ENCODE peak calls at places on chromosomes 7 and 10, in five cellular contexts. One of them, this sample, is unnamed.
A peak's percentile ranks its signal among the peaks of the same experiment; 100 is the strongest.

GRCh38 chr7:23955145-23955544 is 245.1 kb downstream of the STK31 start:
- DNase-seq in lung: no peak
- DNase-seq in SJSA1: no peak
- DNase-seq in prostate gland: no peak
- DNase-seq in ovary: no peak
- DNase-seq in this sample: no peak

GRCh38 chr10:33352631-33353030 is 18.2 kb upstream of the NRP1 start:
- DNase-seq in SJSA1: no peak
- DNase-seq in ovary: no peak
- DNase-seq in lung: no peak
- DNase-seq in prostate gland: no peak
- DNase-seq in this sample: no peak

GRCh38 chr7:86846494-86847190 is 202.9 kb downstream of the GRM3 start:
- DNase-seq in lung: peak; percentile 81
- DNase-seq in SJSA1: no peak
- DNase-seq in ovary: no peak
- DNase-seq in prostate gland: no peak
- DNase-seq in this sample: no peak

GRCh38 chr10:103663802-103664201 is 170.3 kb downstream of the NEURL1 start:
- DNase-seq in ovary: no peak
- DNase-seq in SJSA1: no peak
- DNase-seq in lung: no peak
- DNase-seq in prostate gland: peak; percentile 63
- DNase-seq in this sample: no peak

GRCh38 chr7:3592438-3593134 is 291.5 kb downstream of the SDK1 start:
- DNase-seq in SJSA1: no peak
- DNase-seq in lung: no peak
- DNase-seq in prostate gland: no peak
- DNase-seq in ovary: no peak
- DNase-seq in this sample: no peak

GRCh38 chr7:74479066-74479781 is 25.5 kb downstream of the GTF2IRD1 start:
- DNase-seq in lung: peak; percentile 74
- DNase-seq in ovary: peak; percentile 50
- DNase-seq in prostate gland: no peak
- DNase-seq in SJSA1: no peak
- DNase-seq in this sample: no peak

GRCh38 chr7:104848386-104848990 is 165.5 kb upstream of the KMT2E start:
- DNase-seq in SJSA1: peak; percentile 52
- DNase-seq in prostate gland: peak; percentile 48
- DNase-seq in lung: peak; percentile 42
- DNase-seq in ovary: peak; percentile 41
- DNase-seq in this sample: no peak

GRCh38 chr7:70193514-70193913 is 595.2 kb downstream of the AUTS2 start:
- DNase-seq in lung: no peak
- DNase-seq in ovary: no peak
- DNase-seq in prostate gland: no peak
- DNase-seq in SJSA1: no peak
- DNase-seq in this sample: no peak

GRCh38 chr10:31602541-31603244 is 283.7 kb downstream of the ZEB1 start:
- DNase-seq in SJSA1: peak; percentile 90
- DNase-seq in lung: peak; percentile 67
- DNase-seq in ovary: peak; percentile 82
- DNase-seq in prostate gland: peak; percentile 77
- DNase-seq in this sample: peak; percentile 95

GRCh38 chr10:10824611-10825148 is 193.0 kb upstream of the CELF2 start:
- DNase-seq in prostate gland: no peak
- DNase-seq in ovary: peak; percentile 53
- DNase-seq in SJSA1: no peak
- DNase-seq in lung: peak; percentile 42
- DNase-seq in this sample: peak; percentile 70

GRCh38 chr10:97499561-97500296 is 1.0 kb downstream of the UBTD1 start:
- DNase-seq in prostate gland: peak; percentile 40
- DNase-seq in ovary: peak; percentile 77
- DNase-seq in lung: peak; percentile 71
- DNase-seq in SJSA1: no peak
- DNase-seq in this sample: peak; percentile 83

GRCh38 chr10:48836605-48837004 is 103.0 kb downstream of the LRRC18 start:
- DNase-seq in prostate gland: no peak
- DNase-seq in ovary: no peak
- DNase-seq in SJSA1: no peak
- DNase-seq in lung: no peak
- DNase-seq in this sample: no peak

GRCh38 chr7:51344406-51344805 is 27.8 kb upstream of the COBL start:
- DNase-seq in SJSA1: no peak
- DNase-seq in prostate gland: no peak
- DNase-seq in ovary: no peak
- DNase-seq in lung: peak; percentile 61
- DNase-seq in this sample: no peak

GRCh38 chr7:75644599-75644998 is 94.1 kb downstream of the HIP1 start:
- DNase-seq in prostate gland: no peak
- DNase-seq in lung: no peak
- DNase-seq in ovary: no peak
- DNase-seq in SJSA1: no peak
- DNase-seq in this sample: no peak

GRCh38 chr7:116180302-116180701 is 30.0 kb upstream of the TES start:
- DNase-seq in lung: no peak
- DNase-seq in ovary: no peak
- DNase-seq in SJSA1: no peak
- DNase-seq in prostate gland: peak; percentile 21
- DNase-seq in this sample: no peak

GRCh38 chr10:101631821-101632475 is 43.8 kb downstream of the DPCD start:
- DNase-seq in prostate gland: no peak
- DNase-seq in ovary: peak; percentile 3
- DNase-seq in lung: no peak
- DNase-seq in SJSA1: no peak
- DNase-seq in this sample: no peak

GRCh38 chr7:133436014-133436428 is 183.1 kb downstream of the EXOC4 start:
- DNase-seq in ovary: peak; percentile 21
- DNase-seq in lung: no peak
- DNase-seq in prostate gland: no peak
- DNase-seq in SJSA1: no peak
- DNase-seq in this sample: no peak

GRCh38 chr7:111108526-111108925 is 17.6 kb downstream of the LRRN3 start:
- DNase-seq in prostate gland: no peak
- DNase-seq in lung: no peak
- DNase-seq in ovary: no peak
- DNase-seq in SJSA1: no peak
- DNase-seq in this sample: no peak

GRCh38 chr10:102641398-102641797 is 2.9 kb upstream of the TRIM8 start:
- DNase-seq in prostate gland: no peak
- DNase-seq in SJSA1: no peak
- DNase-seq in lung: no peak
- DNase-seq in ovary: no peak
- DNase-seq in this sample: no peak

GRCh38 chr10:123848564-123849457 is 42.8 kb downstream of the CPXM2 start:
- DNase-seq in ovary: no peak
- DNase-seq in SJSA1: no peak
- DNase-seq in prostate gland: no peak
- DNase-seq in lung: no peak
- DNase-seq in this sample: no peak

GRCh38 chr10:23013581-23014335 is 81.6 kb upstream of the MSRB2 start:
- DNase-seq in SJSA1: no peak
- DNase-seq in lung: no peak
- DNase-seq in prostate gland: no peak
- DNase-seq in ovary: no peak
- DNase-seq in this sample: no peak

GRCh38 chr7:24701232-24701898 is 55.9 kb downstream of the GSDME start:
- DNase-seq in ovary: no peak
- DNase-seq in lung: no peak
- DNase-seq in prostate gland: peak; percentile 55
- DNase-seq in SJSA1: no peak
- DNase-seq in this sample: no peak

GRCh38 chr7:19916011-19916410 is 142.6 kb upstream of the TMEM196 start:
- DNase-seq in SJSA1: no peak
- DNase-seq in prostate gland: no peak
- DNase-seq in ovary: no peak
- DNase-seq in lung: no peak
- DNase-seq in this sample: no peak

DNA sequence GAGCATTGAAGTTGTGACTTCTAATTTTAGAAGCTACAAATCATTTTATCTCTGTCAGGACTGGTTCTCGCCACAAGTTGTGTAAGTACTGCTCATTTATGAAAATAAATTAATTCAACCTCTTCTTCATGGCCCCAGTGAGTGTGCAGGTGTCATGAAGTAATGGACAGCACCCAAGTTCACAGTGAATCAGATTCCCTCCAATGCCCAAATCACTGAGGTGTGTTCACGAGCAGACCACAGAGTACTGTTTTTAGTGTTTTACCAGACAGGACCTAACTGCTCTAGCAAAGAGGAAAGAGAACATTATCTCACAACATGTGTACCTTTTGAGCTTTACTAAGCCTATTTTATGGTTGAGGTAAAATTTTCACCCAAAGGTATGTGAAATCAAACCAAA is 980.0 kb downstream of the CNTNAP2 start:
- DNase-seq in lung: no peak
- DNase-seq in SJSA1: no peak
- DNase-seq in prostate gland: no peak
- DNase-seq in ovary: no peak
- DNase-seq in this sample: no peak
- H3K27ac ChIP-seq in lung: no peak overlapping the region
- H3K27ac ChIP-seq in SJSA1: no peak overlapping the region
- H3K27ac ChIP-seq in prostate gland: no peak overlapping the region
- H3K27ac ChIP-seq in ovary: no peak overlapping the region
- H3K27ac ChIP-seq in this sample: no peak overlapping the region

GRCh38 chr7:79909124-79909641 is 225.4 kb upstream of the GNAI1 start:
- DNase-seq in SJSA1: no peak
- DNase-seq in lung: no peak
- DNase-seq in ovary: no peak
- DNase-seq in prostate gland: no peak
- DNase-seq in this sample: no peak
- H3K27me3 ChIP-seq in SJSA1: no peaks in the 10 kb centered on the region
- H3K27me3 ChIP-seq in lung: no peaks in the 10 kb centered on the region
- H3K27me3 ChIP-seq in ovary: no peaks in the 10 kb centered on the region
- H3K27me3 ChIP-seq in prostate gland: no peaks in the 10 kb centered on the region
- H3K27me3 ChIP-seq in this sample: no peaks in the 10 kb centered on the region

GRCh38 chr7:108287857-108288256 is 157.7 kb upstream of the LAMB4 start:
- DNase-seq in SJSA1: no peak
- DNase-seq in lung: no peak
- DNase-seq in prostate gland: no peak
- DNase-seq in ovary: no peak
- DNase-seq in this sample: no peak
- H3K4me1 ChIP-seq in SJSA1: no peaks in the 10 kb centered on the region
- H3K4me1 ChIP-seq in lung: no peaks in the 10 kb centered on the region
- H3K4me1 ChIP-seq in prostate gland: no peaks in the 10 kb centered on the region
- H3K4me1 ChIP-seq in ovary: no peaks in the 10 kb centered on the region
- H3K4me1 ChIP-seq in this sample: no peaks in the 10 kb centered on the region

GRCh38 chr7:2507917-2508306 is 11.7 kb upstream of the LFNG start:
- DNase-seq in ovary: no peak
- DNase-seq in SJSA1: no peak
- DNase-seq in lung: no peak
- DNase-seq in prostate gland: no peak
- DNase-seq in this sample: no peak
- H3K27ac ChIP-seq in ovary: no peak overlapping the region
- H3K27ac ChIP-seq in SJSA1: no peak overlapping the region
- H3K27ac ChIP-seq in lung: no peak overlapping the region
- H3K27ac ChIP-seq in prostate gland: peak overlapping the region; percentile 85
- H3K27ac ChIP-seq in this sample: no peak overlapping the region

DNA sequence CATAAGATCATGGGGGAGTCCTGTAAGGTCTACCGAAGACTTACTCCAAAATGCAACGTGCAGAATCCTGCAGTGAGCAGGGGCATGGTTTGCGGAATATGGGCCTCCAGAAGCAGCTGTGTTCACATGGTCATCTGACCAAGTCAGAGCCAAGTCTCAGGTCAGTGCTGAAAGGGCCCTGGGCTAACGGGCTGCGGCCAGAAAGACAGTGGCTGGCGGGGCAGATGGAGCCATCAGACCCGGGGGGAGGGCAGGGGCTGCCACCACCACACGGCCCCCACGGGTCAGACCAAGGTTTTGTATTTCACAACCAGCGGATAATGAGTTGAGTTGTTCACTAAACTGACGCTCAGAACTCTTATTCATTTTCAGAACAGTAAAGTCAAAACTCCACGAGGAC is 522.3 kb downstream of the PTPRN2 start:
- DNase-seq in lung: no peak
- DNase-seq in prostate gland: no peak
- DNase-seq in ovary: no peak
- DNase-seq in SJSA1: no peak
- DNase-seq in this sample: no peak
- H3K27me3 ChIP-seq in lung: no peaks in the 10 kb centered on the region
- H3K27me3 ChIP-seq in prostate gland: no peaks in the 10 kb centered on the region
- H3K27me3 ChIP-seq in ovary: no peaks in the 10 kb centered on the region
- H3K27me3 ChIP-seq in SJSA1: no peaks in the 10 kb centered on the region
- H3K27me3 ChIP-seq in this sample: no peaks in the 10 kb centered on the region

DNA sequence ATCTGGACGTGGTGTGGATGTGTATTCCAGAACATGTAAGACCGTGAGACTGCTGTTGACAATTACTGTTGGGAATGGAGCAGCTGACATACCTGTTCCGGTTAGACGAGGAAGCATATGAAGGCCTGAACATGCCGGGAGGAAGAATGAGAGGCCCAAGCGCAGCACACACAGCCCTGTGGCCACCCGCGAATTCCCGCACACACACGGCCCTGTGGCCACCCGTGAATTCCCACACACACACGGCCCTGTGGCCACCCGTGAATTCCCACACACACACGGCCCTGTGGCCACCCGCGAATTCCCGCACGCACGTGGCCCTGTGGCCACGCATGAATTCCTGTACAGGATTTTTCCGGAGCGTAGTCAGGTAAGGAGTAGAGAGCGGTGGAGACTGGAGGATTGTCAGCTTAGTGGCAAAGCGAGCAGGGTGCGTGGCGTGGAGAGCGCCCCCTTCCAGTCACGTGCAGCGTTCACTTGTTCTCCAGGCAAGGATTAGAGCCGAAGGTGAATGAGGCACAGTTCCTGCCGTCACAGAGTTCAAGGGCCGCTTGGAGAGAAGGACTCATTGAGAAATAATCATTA is 9.5 kb upstream of the SUN1 start:
- DNase-seq in SJSA1: no peak
- DNase-seq in ovary: peak; percentile 19
- DNase-seq in lung: no peak
- DNase-seq in prostate gland: no peak
- DNase-seq in this sample: no peak
- H3K4me1 ChIP-seq in SJSA1: peaks cover 36% of the 10 kb centered on the region
- H3K4me1 ChIP-seq in ovary: peaks cover 23% of the 10 kb centered on the region
- H3K4me1 ChIP-seq in lung: peaks cover 21% of the 10 kb centered on the region
- H3K4me1 ChIP-seq in prostate gland: no peaks in the 10 kb centered on the region
- H3K4me1 ChIP-seq in this sample: no peaks in the 10 kb centered on the region

GRCh38 chr7:151875862-151876111 is 1.1 kb downstream of the PRKAG2 start:
- DNase-seq in ovary: no peak
- DNase-seq in prostate gland: no peak
- DNase-seq in lung: no peak
- DNase-seq in SJSA1: no peak
- DNase-seq in this sample: no peak
- H3K27ac ChIP-seq in ovary: peak overlapping the region; percentile 99
- H3K27ac ChIP-seq in prostate gland: peak overlapping the region; percentile 99
- H3K27ac ChIP-seq in lung: peak overlapping the region; percentile 92
- H3K27ac ChIP-seq in SJSA1: no peak overlapping the region
- H3K27ac ChIP-seq in this sample: peak overlapping the region; percentile 99

This sample was measured in right atrium auricular region.